ENCODE peak calls at places on chromosomes 16 and 17, in five cellular contexts. W is GM12878, R is A549, M is K562, H is HCT116. F is an unnamed sample.

GRCh38 chr16:17723735-17724134 is 253.0 kb upstream of the XYLT1 start:
- DNase-seq in W (no peak), R (no peak), M (no peak), H (no peak), F (no peak)

GRCh38 chr17:82948957-82949356 is 109.1 kb upstream of the ZNF750 start:
- DNase-seq in W (no peak), R (no peak), M (no peak), H (no peak), F (no peak)

GRCh38 chr16:68590201-68590994 is 51.3 kb downstream of the ZFP90 start:
- DNase-seq in W (no peak), R (peak), M (peak), H (peak), F (peak)

GRCh38 chr16:56428087-56428486 is 2.7 kb upstream of the AMFR start:
- DNase-seq in W (no peak), R (no peak), M (no peak), H (no peak), F (no peak)

GRCh38 chr16:11742041-11742535 is 569 bp downstream of the TXNDC11 start:
- DNase-seq in W (no peak), R (peak), M (peak), H (no peak), F (no peak)

GRCh38 chr16:86227041-86227440 is 283.3 kb upstream of the FOXF1 start:
- DNase-seq in W (no peak), R (no peak), M (no peak), H (no peak), F (no peak)

GRCh38 chr16:85130707-85131028 is 18.4 kb upstream of the CIBAR2 start:
- DNase-seq in W (no peak), R (no peak), M (no peak), H (no peak), F (no peak)

GRCh38 chr17:5220074-5220473 is 14.6 kb downstream of the SCIMP start:
- DNase-seq in W (no peak), R (no peak), M (no peak), H (no peak), F (no peak)

GRCh38 chr16:29318037-29318436 is 88.5 kb downstream of the NPIPB11 start:
- DNase-seq in W (no peak), R (peak), M (no peak), H (no peak), F (peak)

GRCh38 chr16:685967-686366 is 1.8 kb upstream of the JMJD8 start:
- DNase-seq in W (no peak), R (no peak), M (no peak), H (no peak), F (peak)

GRCh38 chr17:45313927-45314760 is 2.7 kb downstream of the MAP3K14 start:
- DNase-seq in W (no peak), R (no peak), M (no peak), H (no peak), F (no peak)

GRCh38 chr17:17239832-17240231 is 2.9 kb upstream of the FLCN start:
- DNase-seq in W (no peak), R (no peak), M (no peak), H (no peak), F (no peak)

GRCh38 chr17:65254166-65254565 is 117.0 kb downstream of the RGS9 start:
- DNase-seq in W (no peak), R (no peak), M (no peak), H (no peak), F (no peak)

GRCh38 chr17:16906670-16907069 is 65.2 kb downstream of the TNFRSF13B start:
- DNase-seq in W (no peak), R (no peak), M (no peak), H (no peak), F (no peak)

GRCh38 chr17:64718058-64718457 is 56.0 kb upstream of the SMURF2 start:
- DNase-seq in W (no peak), R (no peak), M (no peak), H (no peak), F (no peak)

GRCh38 chr17:12553625-12554024 is 112.1 kb upstream of the MYOCD start:
- DNase-seq in W (no peak), R (no peak), M (no peak), H (no peak), F (no peak)

GRCh38 chr17:44219126-44219635 is 294 bp downstream of the UBTF start:
- DNase-seq in W (no peak), R (peak), M (peak), H (no peak), F (peak)

GRCh38 chr17:66667491-66668030 is 167.4 kb upstream of the CACNG5 start:
- DNase-seq in W (peak), R (no peak), M (no peak), H (no peak), F (peak)

GRCh38 chr16:53732296-53732929 is 28.5 kb downstream of the FTO start:
- DNase-seq in W (no peak), R (peak), M (no peak), H (no peak), F (no peak)

GRCh38 chr16:29148867-29149272 is 164.0 kb downstream of the LAT start:
- DNase-seq in W (no peak), R (no peak), M (no peak), H (no peak), F (no peak)

GRCh38 chr16:54443839-54444238 is 157.3 kb upstream of the IRX3 start:
- DNase-seq in W (no peak), R (no peak), M (no peak), H (no peak), F (no peak)

GRCh38 chr16:3578121-3578520 is 918 bp upstream of the NLRC3 start:
- DNase-seq in W (peak), R (no peak), M (no peak), H (no peak), F (peak)

GRCh38 chr16:70433456-70434103 is 5.3 kb downstream of the ST3GAL2 start:
- DNase-seq in W (no peak), R (no peak), M (peak), H (no peak), F (peak)

GRCh38 chr17:39361064-39361463 is 40.4 kb downstream of the FBXL20 start:
- DNase-seq in W (no peak), R (no peak), M (no peak), H (no peak), F (no peak)

GRCh38 chr17:42287305-42288077 is 807 bp upstream of the STAT5A start:
- DNase-seq in W (peak), R (no peak), M (peak), H (no peak), F (peak)

GRCh38 chr17:67525239-67526135 is 148.4 kb downstream of the PITPNC1 start:
- DNase-seq in W (no peak), R (no peak), M (no peak), H (no peak), F (no peak)

GRCh38 chr17:28598799-28599310 is at the start of gene SPAG5:
- DNase-seq in W (peak), R (peak), M (peak), H (peak), F (peak)

GRCh38 chr17:74078363-74078762 is 125.1 kb upstream of the RPL38 start:
- DNase-seq in W (no peak), R (no peak), M (no peak), H (no peak), F (no peak)

GRCh38 chr16:88977028-88977844 is at the start of gene CBFA2T3:
- DNase-seq in W (no peak), R (no peak), M (peak), H (no peak), F (peak)

GRCh38 chr16:57313509-57313908 is 29.0 kb upstream of the PLLP start:
- DNase-seq in W (no peak), R (no peak), M (no peak), H (no peak), F (no peak)

GRCh38 chr17:54780238-54780637 is 120.4 kb upstream of the TOM1L1 start:
- DNase-seq in W (no peak), R (no peak), M (no peak), H (no peak), F (no peak)

GRCh38 chr16:85422374-85423185 is 190.5 kb upstream of the GSE1 start:
- DNase-seq in W (no peak), R (no peak), M (peak), H (no peak), F (peak)

GRCh38 chr17:67532326-67532871 is 155.3 kb downstream of the PITPNC1 start:
- DNase-seq in W (no peak), R (no peak), M (no peak), H (no peak), F (no peak)

GRCh38 chr17:75937652-75938051 is 3.2 kb downstream of the FBF1 start:
- DNase-seq in W (no peak), R (no peak), M (no peak), H (no peak), F (no peak)

GRCh38 chr16:35516551-35516950 is 2057.1 kb downstream of the TP53TG3F start:
- DNase-seq in W (no peak), R (no peak), M (no peak), H (no peak), F (no peak)

GRCh38 chr17:58329808-58330543 is 1.4 kb upstream of the TSPOAP1 start:
- DNase-seq in W (peak), R (no peak), M (no peak), H (no peak), F (peak)

GRCh38 chr16:15899538-15900100 is 11.2 kb upstream of the CEP20 start:
- DNase-seq in W (peak), R (peak), M (peak), H (peak), F (peak)

GRCh38 chr17:64455993-64456885 is 7.3 kb downstream of the MILR1 start:
- DNase-seq in W (no peak), R (no peak), M (no peak), H (no peak), F (peak)

DNA sequence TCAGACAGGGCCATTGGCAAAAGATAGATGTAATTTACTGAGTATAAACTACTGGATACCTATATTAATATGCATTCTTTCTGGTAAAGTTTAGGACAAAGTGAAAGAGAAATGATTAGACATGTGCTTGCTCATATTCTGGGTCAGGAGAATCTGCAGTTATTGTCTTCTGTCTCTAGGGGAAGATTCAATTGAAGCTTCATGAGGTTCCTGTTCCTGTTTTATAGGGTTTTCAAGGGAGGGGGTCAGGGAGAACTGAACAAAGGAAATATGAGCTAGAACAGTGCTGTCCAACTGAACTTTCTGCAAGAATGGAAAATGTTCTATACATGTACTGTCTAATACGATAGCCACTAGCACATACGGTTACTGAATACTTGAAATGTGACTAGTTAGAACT is 59.3 kb upstream of the CORO6 start:
- DNase-seq in W (no peak), R (no peak), M (no peak), H (no peak), F (peak)
- TF ChIP-seq CTCF in W (peak), R (no peak), M (peak), H (no peak), F (peak)

GRCh38 chr17:71085238-71086033 is 916.1 kb downstream of the KCNJ2 start:
- DNase-seq in W (no peak), R (peak), M (peak), H (peak), F (peak)
- TF ChIP-seq MAX in W (no peak), R (no peak), M (no peak), H (no peak), F (no peak)

DNA sequence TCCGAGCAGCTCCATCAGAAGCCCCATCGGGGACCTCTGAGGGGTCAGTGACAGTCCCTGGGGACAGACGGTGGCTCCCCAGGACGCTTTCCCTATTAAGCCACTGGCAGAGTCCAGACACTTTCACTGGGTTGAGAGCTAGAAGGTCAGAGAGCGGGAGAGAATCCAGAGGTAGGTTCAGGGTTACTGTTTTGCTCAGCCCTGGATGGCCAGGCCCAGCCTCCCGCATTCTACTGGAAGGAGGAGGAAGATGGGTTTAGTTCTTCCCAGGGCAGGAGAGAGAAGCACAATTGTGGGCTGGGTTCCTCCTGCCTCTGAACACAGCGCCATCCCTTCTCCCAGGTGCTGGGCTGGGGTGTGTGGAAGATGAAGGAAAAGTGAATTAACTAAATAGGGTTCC is 452.8 kb downstream of the SLC39A11 start:
- DNase-seq in W (no peak), R (no peak), M (no peak), H (no peak), F (no peak)
- TF ChIP-seq POLR2A in W (no peak), R (no peak), M (no peak), H (no peak), F (no peak)

GRCh38 chr16:51337662-51338061 is 186.6 kb upstream of the SALL1 start:
- DNase-seq in W (no peak), R (no peak), M (no peak), H (no peak), F (no peak)
- TF ChIP-seq CTCF in W (no peak), R (no peak), M (no peak), H (no peak), F (no peak)

GRCh38 chr17:8294814-8295316 is 335 bp downstream of the SLC25A35 start:
- DNase-seq in W (no peak), R (no peak), M (no peak), H (no peak), F (no peak)

GRCh38 chr17:8300226-8300625 is 5.0 kb upstream of the SLC25A35 start:
- DNase-seq in W (no peak), R (no peak), M (no peak), H (no peak), F (no peak)

GRCh38 chr17:8304181-8304910 is 5.7 kb upstream of the ARHGEF15 start:
- DNase-seq in W (no peak), R (no peak), M (peak), H (no peak), F (no peak)

DNA sequence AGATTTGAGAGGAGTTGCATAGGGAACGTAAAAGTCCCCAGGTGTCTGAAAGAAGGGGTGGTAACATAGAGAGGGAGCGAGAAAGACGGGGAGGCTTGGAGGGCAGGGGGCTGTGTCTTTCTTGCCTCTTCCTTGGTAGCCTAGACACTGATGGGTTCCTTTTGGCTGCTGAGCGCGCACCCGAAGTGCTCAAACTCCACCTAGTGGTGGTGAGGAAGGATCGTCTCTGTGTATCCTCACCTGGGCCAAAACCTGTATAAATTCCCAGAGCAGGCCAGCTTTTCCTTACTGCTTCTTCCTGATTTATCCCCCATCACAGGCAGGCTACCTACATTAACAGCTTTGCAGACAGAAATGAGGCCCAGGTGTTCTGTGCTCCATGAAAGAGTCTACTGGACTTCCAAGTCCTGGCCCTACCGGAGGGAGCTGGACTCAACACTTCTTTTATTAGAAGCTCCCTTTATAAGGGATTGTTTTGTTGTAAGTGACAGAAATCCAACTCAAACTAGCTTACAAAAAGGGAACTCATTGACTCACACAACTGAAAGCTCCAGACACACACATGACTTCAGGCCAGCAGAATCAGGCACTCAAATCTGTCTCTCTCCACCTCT is 5.5 kb upstream of the SLC25A35 start:
- DNase-seq in W (peak), R (peak), M (peak), H (peak), F (peak)
- TF ChIP-seq MAX in W (no peak), R (no peak), M (no peak), H (no peak), F (no peak)